ENCODE peak calls at places on chromosomes 2 and 18, in ten cellular contexts. One of them, this sample, is unnamed.

GRCh38 chr2:100470898-100471514 is 724 bp downstream of the NMS start:
- DNase-seq in uterus: no peak
- DNase-seq in A549: no peak
- DNase-seq in NB4: peak
- DNase-seq in heart left ventricle: peak
- DNase-seq in spleen: no peak
- DNase-seq in GM12891: no peak
- DNase-seq in sigmoid colon: no peak
- DNase-seq in body of pancreas: no peak
- DNase-seq in IMR-90: peak
- DNase-seq in this sample: peak

GRCh38 chr2:127100261-127101047 is 6.5 kb downstream of the BIN1 start:
- DNase-seq in uterus: no peak
- DNase-seq in A549: peak
- DNase-seq in NB4: no peak
- DNase-seq in heart left ventricle: no peak
- DNase-seq in spleen: peak
- DNase-seq in GM12891: no peak
- DNase-seq in sigmoid colon: peak
- DNase-seq in body of pancreas: peak
- DNase-seq in IMR-90: peak
- DNase-seq in this sample: no peak

GRCh38 chr2:54454548-54454921 is 1.6 kb upstream of the SPTBN1 start:
- DNase-seq in uterus: no peak
- DNase-seq in A549: no peak
- DNase-seq in NB4: no peak
- DNase-seq in heart left ventricle: no peak
- DNase-seq in spleen: no peak
- DNase-seq in GM12891: no peak
- DNase-seq in sigmoid colon: no peak
- DNase-seq in body of pancreas: no peak
- DNase-seq in IMR-90: no peak
- DNase-seq in this sample: no peak

GRCh38 chr2:210128961-210129360 is 42.2 kb downstream of the KANSL1L start:
- DNase-seq in uterus: no peak
- DNase-seq in A549: no peak
- DNase-seq in NB4: no peak
- DNase-seq in heart left ventricle: no peak
- DNase-seq in spleen: no peak
- DNase-seq in GM12891: no peak
- DNase-seq in sigmoid colon: no peak
- DNase-seq in body of pancreas: no peak
- DNase-seq in IMR-90: no peak
- DNase-seq in this sample: no peak

GRCh38 chr2:237533668-237534138 is 32.7 kb upstream of the PRLH start:
- DNase-seq in uterus: no peak
- DNase-seq in A549: no peak
- DNase-seq in NB4: peak
- DNase-seq in heart left ventricle: no peak
- DNase-seq in spleen: no peak
- DNase-seq in GM12891: no peak
- DNase-seq in sigmoid colon: no peak
- DNase-seq in body of pancreas: no peak
- DNase-seq in IMR-90: no peak
- DNase-seq in this sample: no peak

GRCh38 chr2:147634801-147635200 is 210.0 kb upstream of the ACVR2A start:
- DNase-seq in uterus: no peak
- DNase-seq in A549: no peak
- DNase-seq in NB4: no peak
- DNase-seq in heart left ventricle: no peak
- DNase-seq in spleen: no peak
- DNase-seq in GM12891: no peak
- DNase-seq in sigmoid colon: no peak
- DNase-seq in body of pancreas: no peak
- DNase-seq in IMR-90: no peak
- DNase-seq in this sample: no peak

GRCh38 chr2:35104306-35104705 is 1251.3 kb upstream of the CRIM1 start:
- DNase-seq in uterus: no peak
- DNase-seq in A549: no peak
- DNase-seq in NB4: no peak
- DNase-seq in heart left ventricle: no peak
- DNase-seq in spleen: no peak
- DNase-seq in GM12891: no peak
- DNase-seq in sigmoid colon: no peak
- DNase-seq in body of pancreas: no peak
- DNase-seq in IMR-90: no peak
- DNase-seq in this sample: no peak

GRCh38 chr2:152581360-152581759 is 135.9 kb downstream of the PRPF40A start:
- DNase-seq in uterus: no peak
- DNase-seq in A549: no peak
- DNase-seq in NB4: no peak
- DNase-seq in heart left ventricle: no peak
- DNase-seq in spleen: no peak
- DNase-seq in GM12891: no peak
- DNase-seq in sigmoid colon: no peak
- DNase-seq in body of pancreas: no peak
- DNase-seq in IMR-90: no peak
- DNase-seq in this sample: no peak

GRCh38 chr2:2840101-2840531 is 509.0 kb upstream of the MYT1L start:
- DNase-seq in uterus: no peak
- DNase-seq in A549: no peak
- DNase-seq in NB4: no peak
- DNase-seq in heart left ventricle: peak
- DNase-seq in spleen: peak
- DNase-seq in GM12891: no peak
- DNase-seq in sigmoid colon: no peak
- DNase-seq in body of pancreas: no peak
- DNase-seq in IMR-90: no peak
- DNase-seq in this sample: no peak

GRCh38 chr18:55489742-55490055 is 98.3 kb downstream of the TCF4 start:
- DNase-seq in uterus: no peak
- DNase-seq in A549: no peak
- DNase-seq in NB4: no peak
- DNase-seq in heart left ventricle: no peak
- DNase-seq in spleen: no peak
- DNase-seq in GM12891: no peak
- DNase-seq in sigmoid colon: no peak
- DNase-seq in body of pancreas: no peak
- DNase-seq in IMR-90: peak
- DNase-seq in this sample: no peak

GRCh38 chr2:161915121-161915520 is 158.9 kb downstream of the DPP4 start:
- DNase-seq in uterus: no peak
- DNase-seq in A549: no peak
- DNase-seq in NB4: no peak
- DNase-seq in heart left ventricle: no peak
- DNase-seq in spleen: no peak
- DNase-seq in GM12891: no peak
- DNase-seq in sigmoid colon: no peak
- DNase-seq in body of pancreas: no peak
- DNase-seq in IMR-90: no peak
- DNase-seq in this sample: no peak

GRCh38 chr2:54676656-54677055 is 46.8 kb upstream of the EML6 start:
- DNase-seq in uterus: no peak
- DNase-seq in A549: no peak
- DNase-seq in NB4: no peak
- DNase-seq in heart left ventricle: no peak
- DNase-seq in spleen: no peak
- DNase-seq in GM12891: no peak
- DNase-seq in sigmoid colon: no peak
- DNase-seq in body of pancreas: no peak
- DNase-seq in IMR-90: peak
- DNase-seq in this sample: no peak

GRCh38 chr2:214542866-214543265 is 132.0 kb downstream of the VWC2L start:
- DNase-seq in uterus: no peak
- DNase-seq in A549: no peak
- DNase-seq in NB4: no peak
- DNase-seq in heart left ventricle: no peak
- DNase-seq in spleen: no peak
- DNase-seq in GM12891: no peak
- DNase-seq in sigmoid colon: no peak
- DNase-seq in body of pancreas: no peak
- DNase-seq in IMR-90: peak
- DNase-seq in this sample: peak

GRCh38 chr2:85048534-85048933 is 77.6 kb downstream of the KCMF1 start:
- DNase-seq in uterus: no peak
- DNase-seq in A549: no peak
- DNase-seq in NB4: no peak
- DNase-seq in heart left ventricle: no peak
- DNase-seq in spleen: no peak
- DNase-seq in GM12891: no peak
- DNase-seq in sigmoid colon: no peak
- DNase-seq in body of pancreas: no peak
- DNase-seq in IMR-90: no peak
- DNase-seq in this sample: no peak
- TF ChIP-seq POLR2A in uterus: no peak
- TF ChIP-seq POLR2A in A549: no peak
- TF ChIP-seq POLR2A in NB4: no peak
- TF ChIP-seq POLR2A in heart left ventricle: no peak
- TF ChIP-seq POLR2A in spleen: no peak
- TF ChIP-seq POLR2A in GM12891: no peak
- TF ChIP-seq POLR2A in sigmoid colon: no peak
- TF ChIP-seq POLR2A in body of pancreas: no peak
- TF ChIP-seq POLR2A in IMR-90: no peak
- TF ChIP-seq POLR2A in this sample: no peak

GRCh38 chr2:157413342-157414035 is 30.4 kb downstream of the CYTIP start:
- DNase-seq in uterus: no peak
- DNase-seq in A549: no peak
- DNase-seq in NB4: no peak
- DNase-seq in heart left ventricle: no peak
- DNase-seq in spleen: no peak
- DNase-seq in GM12891: no peak
- DNase-seq in sigmoid colon: no peak
- DNase-seq in body of pancreas: no peak
- DNase-seq in IMR-90: no peak
- DNase-seq in this sample: no peak

GRCh38 chr2:157418215-157418614 is 25.7 kb downstream of the CYTIP start:
- DNase-seq in uterus: no peak
- DNase-seq in A549: no peak
- DNase-seq in NB4: peak
- DNase-seq in heart left ventricle: no peak
- DNase-seq in spleen: no peak
- DNase-seq in GM12891: no peak
- DNase-seq in sigmoid colon: no peak
- DNase-seq in body of pancreas: no peak
- DNase-seq in IMR-90: no peak
- DNase-seq in this sample: no peak

GRCh38 chr2:157419031-157419580 is 24.8 kb downstream of the CYTIP start:
- DNase-seq in uterus: no peak
- DNase-seq in A549: no peak
- DNase-seq in NB4: no peak
- DNase-seq in heart left ventricle: no peak
- DNase-seq in spleen: peak
- DNase-seq in GM12891: no peak
- DNase-seq in sigmoid colon: no peak
- DNase-seq in body of pancreas: no peak
- DNase-seq in IMR-90: no peak
- DNase-seq in this sample: no peak

GRCh38 chr2:157414050-157414449 is 29.8 kb downstream of the CYTIP start:
- DNase-seq in uterus: no peak
- DNase-seq in A549: no peak
- DNase-seq in NB4: no peak
- DNase-seq in heart left ventricle: no peak
- DNase-seq in spleen: no peak
- DNase-seq in GM12891: no peak
- DNase-seq in sigmoid colon: no peak
- DNase-seq in body of pancreas: no peak
- DNase-seq in IMR-90: no peak
- DNase-seq in this sample: no peak

GRCh38 chr2:157415632-157416101 is 28.2 kb downstream of the CYTIP start:
- DNase-seq in uterus: no peak
- DNase-seq in A549: no peak
- DNase-seq in NB4: no peak
- DNase-seq in heart left ventricle: no peak
- DNase-seq in spleen: peak
- DNase-seq in GM12891: no peak
- DNase-seq in sigmoid colon: no peak
- DNase-seq in body of pancreas: peak
- DNase-seq in IMR-90: no peak
- DNase-seq in this sample: no peak
- TF ChIP-seq POLR2A in uterus: no peak
- TF ChIP-seq POLR2A in A549: no peak
- TF ChIP-seq POLR2A in NB4: no peak
- TF ChIP-seq POLR2A in heart left ventricle: no peak
- TF ChIP-seq POLR2A in spleen: no peak
- TF ChIP-seq POLR2A in GM12891: no peak
- TF ChIP-seq POLR2A in sigmoid colon: no peak
- TF ChIP-seq POLR2A in body of pancreas: no peak
- TF ChIP-seq POLR2A in IMR-90: no peak
- TF ChIP-seq POLR2A in this sample: no peak

GRCh38 chr2:213281156-213281555 is 3.1 kb upstream of the SPAG16 start:
- DNase-seq in uterus: no peak
- DNase-seq in A549: no peak
- DNase-seq in NB4: no peak
- DNase-seq in heart left ventricle: no peak
- DNase-seq in spleen: no peak
- DNase-seq in GM12891: no peak
- DNase-seq in sigmoid colon: no peak
- DNase-seq in body of pancreas: no peak
- DNase-seq in IMR-90: peak
- DNase-seq in this sample: no peak
- TF ChIP-seq POLR2A in uterus: no peak
- TF ChIP-seq POLR2A in A549: no peak
- TF ChIP-seq POLR2A in NB4: no peak
- TF ChIP-seq POLR2A in heart left ventricle: no peak
- TF ChIP-seq POLR2A in spleen: no peak
- TF ChIP-seq POLR2A in GM12891: no peak
- TF ChIP-seq POLR2A in sigmoid colon: no peak
- TF ChIP-seq POLR2A in body of pancreas: no peak
- TF ChIP-seq POLR2A in IMR-90: no peak
- TF ChIP-seq POLR2A in this sample: no peak

DNA sequence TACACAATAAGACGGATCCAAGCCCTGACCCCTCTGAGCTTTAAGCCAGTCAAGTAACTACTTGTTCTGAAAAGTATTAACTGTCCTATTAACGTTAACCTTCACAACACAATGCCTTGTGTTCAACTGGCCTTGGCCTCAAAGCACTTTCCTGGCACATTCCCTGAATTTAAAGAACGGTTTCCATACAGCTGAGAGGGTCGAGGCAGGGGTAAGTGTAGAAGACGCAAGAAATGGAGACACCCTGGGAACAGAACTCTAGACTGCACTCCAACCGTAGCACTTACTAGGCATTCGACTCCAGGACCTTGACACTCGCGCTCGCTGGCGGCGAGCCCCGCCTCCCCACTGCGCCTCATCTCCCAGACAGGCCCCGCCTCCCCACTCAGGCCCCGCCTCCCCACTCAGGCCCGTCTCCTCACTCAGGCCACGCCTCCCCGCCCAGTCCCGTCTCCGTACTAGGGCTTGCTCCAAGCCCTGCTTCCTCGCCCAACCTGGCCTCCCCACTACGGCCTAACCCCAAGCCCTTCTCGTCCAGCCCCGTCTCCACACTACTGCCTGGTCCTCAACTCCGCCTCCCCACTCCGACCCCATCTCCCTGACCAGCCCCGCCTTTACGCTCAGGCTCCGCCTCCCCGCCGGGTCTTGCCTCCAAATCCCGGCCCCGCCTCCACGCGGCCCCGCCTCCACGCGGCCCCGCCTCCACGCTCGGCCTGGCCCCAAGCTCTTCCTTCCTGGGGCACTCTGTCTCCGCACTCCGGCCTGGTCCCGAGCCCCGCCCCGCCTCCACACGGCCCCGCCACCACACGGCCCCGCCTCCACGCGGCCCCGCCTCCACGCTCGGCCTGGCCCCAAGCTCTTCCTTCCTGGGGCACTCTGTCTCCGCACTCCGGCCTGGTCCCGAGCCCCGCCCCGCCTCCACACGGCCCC is 887 bp upstream of the TMEM87B start:
- DNase-seq in uterus: peak
- DNase-seq in A549: peak
- DNase-seq in NB4: peak
- DNase-seq in heart left ventricle: peak
- DNase-seq in spleen: peak
- DNase-seq in GM12891: peak
- DNase-seq in sigmoid colon: peak
- DNase-seq in body of pancreas: peak
- DNase-seq in IMR-90: peak
- DNase-seq in this sample: peak
- TF ChIP-seq POLR2A in uterus: peak
- TF ChIP-seq POLR2A in A549: peak
- TF ChIP-seq POLR2A in NB4: peak
- TF ChIP-seq POLR2A in heart left ventricle: no peak
- TF ChIP-seq POLR2A in spleen: no peak
- TF ChIP-seq POLR2A in GM12891: no peak
- TF ChIP-seq POLR2A in sigmoid colon: no peak
- TF ChIP-seq POLR2A in body of pancreas: peak
- TF ChIP-seq POLR2A in IMR-90: no peak
- TF ChIP-seq POLR2A in this sample: peak

This sample was measured in H54.